ENCODE peak calls at places on chromosome 7, in six cellular contexts. One of them, this sample, is unnamed.

GRCh38 chr7:128830231-128831177 is at the start of gene FLNC:
- DNase-seq in mammary epithelial cell: peak; percentile 19
- DNase-seq in AG04450: no peak
- DNase-seq in C1 segment of cervical spinal cord: no peak
- DNase-seq in left cardiac atrium: peak; percentile 70
- DNase-seq in NCI-H1694: no peak
- DNase-seq in this sample: no peak

GRCh38 chr7:37901236-37901827 is 15.3 kb downstream of the SFRP4 start:
- DNase-seq in C1 segment of cervical spinal cord: no peak
- DNase-seq in left cardiac atrium: no peak
- DNase-seq in AG04450: no peak
- DNase-seq in mammary epithelial cell: peak; percentile 6
- DNase-seq in NCI-H1694: peak; percentile 15
- DNase-seq in this sample: no peak

GRCh38 chr7:90597527-90597871 is 1.4 kb downstream of the CDK14 start:
- DNase-seq in C1 segment of cervical spinal cord: no peak
- DNase-seq in mammary epithelial cell: no peak
- DNase-seq in left cardiac atrium: no peak
- DNase-seq in NCI-H1694: no peak
- DNase-seq in AG04450: no peak
- DNase-seq in this sample: no peak

GRCh38 chr7:29007127-29007526 is 49.0 kb upstream of the TRIL start:
- DNase-seq in NCI-H1694: no peak
- DNase-seq in left cardiac atrium: no peak
- DNase-seq in AG04450: no peak
- DNase-seq in mammary epithelial cell: no peak
- DNase-seq in C1 segment of cervical spinal cord: no peak
- DNase-seq in this sample: no peak

GRCh38 chr7:55165176-55165861 is 146.5 kb downstream of the EGFR start:
- DNase-seq in mammary epithelial cell: no peak
- DNase-seq in C1 segment of cervical spinal cord: no peak
- DNase-seq in NCI-H1694: no peak
- DNase-seq in AG04450: no peak
- DNase-seq in left cardiac atrium: no peak
- DNase-seq in this sample: no peak

GRCh38 chr7:92697414-92697813 is 107.2 kb upstream of the FAM133B start:
- DNase-seq in AG04450: no peak
- DNase-seq in left cardiac atrium: no peak
- DNase-seq in C1 segment of cervical spinal cord: no peak
- DNase-seq in NCI-H1694: no peak
- DNase-seq in mammary epithelial cell: no peak
- DNase-seq in this sample: no peak

GRCh38 chr7:139618482-139619366 is 95.2 kb downstream of the CLEC2L start:
- DNase-seq in C1 segment of cervical spinal cord: no peak
- DNase-seq in left cardiac atrium: peak; percentile 53
- DNase-seq in mammary epithelial cell: peak; percentile 26
- DNase-seq in AG04450: no peak
- DNase-seq in NCI-H1694: peak; percentile 6
- DNase-seq in this sample: no peak

GRCh38 chr7:2930310-2931033 is 86.4 kb upstream of the GNA12 start:
- DNase-seq in left cardiac atrium: no peak
- DNase-seq in C1 segment of cervical spinal cord: no peak
- DNase-seq in mammary epithelial cell: no peak
- DNase-seq in NCI-H1694: no peak
- DNase-seq in AG04450: no peak
- DNase-seq in this sample: no peak

GRCh38 chr7:16189026-16189715 is 232.2 kb downstream of the CRPPA start:
- DNase-seq in NCI-H1694: no peak
- DNase-seq in AG04450: no peak
- DNase-seq in C1 segment of cervical spinal cord: no peak
- DNase-seq in left cardiac atrium: no peak
- DNase-seq in mammary epithelial cell: peak; percentile 3
- DNase-seq in this sample: no peak

GRCh38 chr7:31058122-31058521 is 6.0 kb downstream of the ADCYAP1R1 start:
- DNase-seq in NCI-H1694: no peak
- DNase-seq in left cardiac atrium: no peak
- DNase-seq in mammary epithelial cell: peak; percentile 20
- DNase-seq in AG04450: no peak
- DNase-seq in C1 segment of cervical spinal cord: no peak
- DNase-seq in this sample: no peak

GRCh38 chr7:69510114-69510513 is 88.2 kb upstream of the AUTS2 start:
- DNase-seq in mammary epithelial cell: no peak
- DNase-seq in AG04450: no peak
- DNase-seq in NCI-H1694: no peak
- DNase-seq in C1 segment of cervical spinal cord: no peak
- DNase-seq in left cardiac atrium: no peak
- DNase-seq in this sample: no peak

GRCh38 chr7:66497346-66497745 is 131.3 kb upstream of the KCTD7 start:
- DNase-seq in AG04450: no peak
- DNase-seq in left cardiac atrium: no peak
- DNase-seq in mammary epithelial cell: no peak
- DNase-seq in NCI-H1694: no peak
- DNase-seq in C1 segment of cervical spinal cord: no peak
- DNase-seq in this sample: no peak

GRCh38 chr7:147196476-147196875 is 1079.9 kb downstream of the CNTNAP2 start:
- DNase-seq in left cardiac atrium: no peak
- DNase-seq in AG04450: no peak
- DNase-seq in C1 segment of cervical spinal cord: no peak
- DNase-seq in NCI-H1694: no peak
- DNase-seq in mammary epithelial cell: no peak
- DNase-seq in this sample: no peak

GRCh38 chr7:43583424-43584199 is 704 bp downstream of the STK17A start:
- DNase-seq in C1 segment of cervical spinal cord: peak; percentile 65
- DNase-seq in left cardiac atrium: peak; percentile 86
- DNase-seq in mammary epithelial cell: peak; percentile 47
- DNase-seq in NCI-H1694: peak; percentile 19
- DNase-seq in AG04450: no peak
- DNase-seq in this sample: no peak

GRCh38 chr7:561631-562393 is 42.2 kb upstream of the PDGFA start:
- DNase-seq in mammary epithelial cell: no peak
- DNase-seq in AG04450: no peak
- DNase-seq in left cardiac atrium: no peak
- DNase-seq in NCI-H1694: no peak
- DNase-seq in C1 segment of cervical spinal cord: peak; percentile 48
- DNase-seq in this sample: no peak

GRCh38 chr7:18535811-18536413 is 40.4 kb downstream of the HDAC9 start:
- DNase-seq in AG04450: no peak
- DNase-seq in left cardiac atrium: no peak
- DNase-seq in mammary epithelial cell: no peak
- DNase-seq in NCI-H1694: no peak
- DNase-seq in C1 segment of cervical spinal cord: no peak
- DNase-seq in this sample: no peak

GRCh38 chr7:40793132-40793531 is 658.3 kb downstream of the SUGCT start:
- DNase-seq in C1 segment of cervical spinal cord: no peak
- DNase-seq in AG04450: no peak
- DNase-seq in NCI-H1694: no peak
- DNase-seq in mammary epithelial cell: no peak
- DNase-seq in left cardiac atrium: no peak
- DNase-seq in this sample: no peak

GRCh38 chr7:51154201-51154600 is 162.4 kb downstream of the COBL start:
- DNase-seq in mammary epithelial cell: no peak
- DNase-seq in left cardiac atrium: no peak
- DNase-seq in C1 segment of cervical spinal cord: no peak
- DNase-seq in NCI-H1694: no peak
- DNase-seq in AG04450: no peak
- DNase-seq in this sample: no peak

GRCh38 chr7:142557971-142558582 is 191.2 kb upstream of the PRSS1 start:
- DNase-seq in left cardiac atrium: peak; percentile 25
- DNase-seq in AG04450: no peak
- DNase-seq in C1 segment of cervical spinal cord: no peak
- DNase-seq in NCI-H1694: peak; percentile 14
- DNase-seq in mammary epithelial cell: peak; percentile 28
- DNase-seq in this sample: no peak